ENCODE peak calls at places on chromosomes 12 and 14, in four cellular contexts. T is HFF-Myc, H is Peyer's patch, C is RWPE1. S is an unnamed sample.

GRCh38 chr14:43360239-43360638 is 1146.8 kb downstream of the FSCB start:
- DNase-seq in T (no peak), H (no peak), C (no peak), S (no peak)

GRCh38 chr12:80269953-80270552 is 170.7 kb downstream of the OTOGL start:
- DNase-seq in T (peak), H (no peak), C (peak), S (peak)

GRCh38 chr12:93621986-93622385 is 49.5 kb downstream of the SOCS2 start:
- DNase-seq in T (no peak), H (no peak), C (no peak), S (no peak)

GRCh38 chr12:90938451-90938850 is 16.5 kb downstream of the CCER1 start:
- DNase-seq in T (no peak), H (no peak), C (peak), S (no peak)

GRCh38 chr14:77892381-77892871 is 92.5 kb downstream of the ADCK1 start:
- DNase-seq in T (no peak), H (no peak), C (no peak), S (no peak)

GRCh38 chr14:26984318-26985177 is 386.7 kb upstream of the NOVA1 start:
- DNase-seq in T (peak), H (no peak), C (peak), S (peak)

GRCh38 chr14:94050231-94050880 is 24.2 kb downstream of the OTUB2 start:
- DNase-seq in T (no peak), H (no peak), C (no peak), S (no peak)

GRCh38 chr14:20652996-20653975 is 11.8 kb upstream of the OR6S1 start:
- DNase-seq in T (peak), H (no peak), C (peak), S (peak)

GRCh38 chr14:58426819-58427288 is 477 bp downstream of the TIMM9 start:
- DNase-seq in T (peak), H (peak), C (peak), S (no peak)

GRCh38 chr12:111748867-111749266 is 17.9 kb upstream of the ALDH2 start:
- DNase-seq in T (no peak), H (no peak), C (no peak), S (no peak)

GRCh38 chr12:111748195-111748803 is 18.4 kb upstream of the ALDH2 start:
- DNase-seq in T (no peak), H (no peak), C (no peak), S (no peak)

GRCh38 chr12:111741235-111741812 is 25.4 kb upstream of the ALDH2 start:
- DNase-seq in T (no peak), H (no peak), C (no peak), S (no peak)

GRCh38 chr12:111747333-111747732 is 19.4 kb upstream of the ALDH2 start:
- DNase-seq in T (no peak), H (no peak), C (no peak), S (no peak)

DNA sequence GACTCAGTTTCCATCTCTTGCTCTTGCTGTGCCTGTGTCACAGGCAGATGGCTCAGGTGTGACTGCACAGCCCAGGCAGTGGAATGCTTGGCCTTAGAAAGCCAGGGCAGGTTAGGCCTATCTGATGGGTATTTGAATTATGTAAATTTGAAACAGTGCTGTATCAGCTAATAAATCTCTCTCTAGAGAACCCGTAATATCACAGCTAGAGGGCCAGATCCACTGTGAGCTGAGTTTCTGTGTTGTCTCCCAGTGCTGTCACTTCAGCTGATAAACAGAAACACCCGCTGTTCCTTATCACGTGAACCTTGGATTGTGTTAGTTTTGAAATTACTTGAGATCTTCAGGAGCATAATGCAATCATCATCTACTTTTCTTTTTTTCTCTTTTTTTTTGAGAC is 21.5 kb upstream of the ALDH2 start:
- DNase-seq in T (no peak), H (no peak), C (no peak), S (no peak)
- TF ChIP-seq CTCF in T (no peak), H (no peak), C (no peak), S (no peak)

GRCh38 chr14:106802413-106803364 is 1276.3 kb downstream of the TMEM121 start:
- DNase-seq in T (no peak), H (peak), C (no peak), S (no peak)
- TF ChIP-seq CTCF in T (no peak), H (no peak), C (no peak), S (peak)

DNA sequence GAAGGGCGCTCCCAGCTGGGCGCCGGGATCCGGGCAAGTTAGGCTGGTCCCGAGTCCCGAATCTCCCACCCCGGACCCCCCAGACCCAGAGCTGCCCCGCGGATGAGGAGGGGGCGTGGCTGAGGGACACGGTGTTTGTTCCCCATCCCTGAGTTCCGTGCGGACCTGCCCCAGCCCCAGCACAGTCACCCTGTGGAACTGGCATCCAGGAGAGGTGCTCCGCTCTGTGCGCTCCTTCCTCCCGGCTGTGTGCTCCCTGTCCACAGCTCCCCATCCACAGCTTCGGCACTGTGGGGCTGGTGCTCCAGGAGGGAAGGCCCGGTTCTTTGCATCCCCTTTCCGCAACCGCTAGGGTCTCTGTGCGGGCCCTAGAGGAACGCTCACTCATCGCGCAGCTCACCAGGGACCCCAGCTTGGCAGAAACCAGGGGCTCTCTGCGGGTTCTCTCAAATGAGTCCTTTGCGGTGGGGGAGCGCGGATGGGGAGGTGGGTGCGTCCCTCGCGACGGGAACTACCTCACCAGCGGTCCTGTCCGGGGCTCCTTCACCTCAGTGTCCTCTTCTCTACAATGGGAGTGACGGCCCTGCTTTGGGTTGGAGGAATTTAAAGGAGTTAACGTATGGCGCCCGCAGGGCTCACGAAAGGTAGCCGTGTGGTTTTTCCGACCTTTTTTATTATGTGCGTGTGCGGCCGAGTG is 829 bp downstream of the TMEM132C start:
- DNase-seq in T (no peak), H (no peak), C (no peak), S (no peak)
- TF ChIP-seq CTCF in T (no peak), H (no peak), C (no peak), S (no peak)

GRCh38 chr12:89227774-89228173 is 124.5 kb downstream of the DUSP6 start:
- DNase-seq in T (no peak), H (no peak), C (no peak), S (no peak)

GRCh38 chr12:89225808-89226368 is 126.4 kb downstream of the DUSP6 start:
- DNase-seq in T (peak), H (no peak), C (peak), S (no peak)

GRCh38 chr12:89230376-89231101 is 121.8 kb downstream of the DUSP6 start:
- DNase-seq in T (no peak), H (no peak), C (no peak), S (no peak)

GRCh38 chr12:89228466-89228865 is 123.8 kb downstream of the DUSP6 start:
- DNase-seq in T (no peak), H (no peak), C (no peak), S (no peak)

GRCh38 chr12:89225401-89225800 is 126.9 kb downstream of the DUSP6 start:
- DNase-seq in T (peak), H (no peak), C (peak), S (no peak)
- TF ChIP-seq CTCF in T (no peak), H (no peak), C (no peak), S (no peak)

GRCh38 chr14:81472096-81472800 is 61.4 kb downstream of the SEL1L start:
- DNase-seq in T (no peak), H (no peak), C (no peak), S (no peak)

GRCh38 chr14:81476816-81477215 is 56.8 kb downstream of the SEL1L start:
- DNase-seq in T (no peak), H (no peak), C (no peak), S (no peak)

GRCh38 chr14:81473456-81474155 is 60.0 kb downstream of the SEL1L start:
- DNase-seq in T (no peak), H (no peak), C (no peak), S (no peak)

GRCh38 chr14:81474156-81474492 is 59.5 kb downstream of the SEL1L start:
- DNase-seq in T (no peak), H (no peak), C (no peak), S (no peak)

DNA sequence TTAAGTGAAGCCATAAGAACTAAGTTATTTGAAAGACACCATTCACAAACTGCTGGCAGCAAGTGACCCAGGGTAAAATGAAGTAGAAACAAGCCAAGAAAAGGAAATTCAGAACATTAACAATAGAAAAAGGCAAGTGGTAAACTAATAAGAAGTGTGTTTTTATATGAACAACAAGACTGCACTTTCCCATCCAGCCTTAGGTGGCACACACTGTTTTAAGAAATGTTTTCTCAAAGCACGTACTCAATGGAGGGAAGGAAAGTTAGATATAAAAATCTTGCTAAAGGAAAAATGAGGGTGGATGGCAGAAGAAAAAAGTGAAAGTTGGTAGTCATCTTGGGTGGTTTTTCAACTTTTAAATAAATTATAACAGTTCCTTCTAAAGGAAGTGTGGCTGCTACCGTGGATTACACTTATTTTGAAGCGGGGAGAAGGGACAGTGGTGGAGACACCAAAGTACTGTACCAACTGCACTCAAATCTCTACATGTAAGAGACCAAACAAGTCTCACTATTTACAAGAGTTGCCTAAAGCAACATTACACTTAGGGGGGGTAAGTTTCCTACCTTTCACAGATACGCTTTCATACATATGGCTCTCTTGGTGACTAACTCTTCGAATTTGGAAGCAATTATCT is 58.8 kb downstream of the SEL1L start:
- DNase-seq in T (no peak), H (no peak), C (no peak), S (no peak)
- TF ChIP-seq CTCF in T (no peak), H (no peak), C (no peak), S (no peak)

GRCh38 chr12:120686151-120686689 is 729 bp upstream of the MLEC start:
- DNase-seq in T (peak), H (peak), C (peak), S (no peak)

GRCh38 chr12:120684523-120684932 is 2.4 kb upstream of the MLEC start:
- DNase-seq in T (no peak), H (no peak), C (no peak), S (no peak)

GRCh38 chr12:120688527-120689071 is 1.6 kb downstream of the MLEC start:
- DNase-seq in T (no peak), H (no peak), C (no peak), S (no peak)

GRCh38 chr12:120687570-120688289 is 781 bp downstream of the MLEC start:
- DNase-seq in T (no peak), H (no peak), C (peak), S (no peak)

GRCh38 chr12:120686690-120687569 is at the start of gene MLEC:
- DNase-seq in T (peak), H (peak), C (peak), S (peak)
- TF ChIP-seq CTCF in T (no peak), H (no peak), C (no peak), S (no peak)

DNA sequence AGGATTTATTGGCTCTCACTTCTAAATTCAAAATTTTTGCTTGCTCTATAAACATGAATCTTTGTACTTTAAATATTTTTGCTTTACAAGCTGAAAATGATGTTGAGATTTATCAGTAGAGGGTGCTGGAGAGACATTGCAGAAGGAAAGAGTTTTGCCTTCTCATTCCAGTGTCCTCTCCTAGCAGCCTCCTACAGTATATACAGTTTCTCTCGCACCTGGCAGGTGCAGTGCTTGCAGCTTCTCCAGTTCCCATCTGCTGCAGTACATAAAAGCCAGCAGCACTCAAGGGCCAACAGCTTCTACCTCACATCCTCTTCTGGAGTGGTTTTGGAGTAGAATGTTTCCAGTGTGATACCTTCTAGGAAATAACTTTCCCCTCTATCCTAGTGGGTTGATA is 601.8 kb upstream of the ATXN7L3B start:
- DNase-seq in T (no peak), H (no peak), C (no peak), S (no peak)
- TF ChIP-seq CTCF in T (no peak), H (no peak), C (peak), S (peak)

S was measured in Panc1.